ENCODE peak calls at places on chromosomes 6 and 20, in six cellular contexts. One of them, this sample, is unnamed.

GRCh38 chr6:82963527-82963926 is 102.1 kb downstream of the UBE3D start:
- DNase-seq in AG04450: no peak
- DNase-seq in globus pallidus: no peak
- DNase-seq in body of pancreas: no peak
- DNase-seq in naive B cell: no peak
- DNase-seq in HuH-7.5: no peak
- DNase-seq in this sample: no peak

GRCh38 chr6:166520905-166521834 is 65.3 kb downstream of the RAMACL start:
- DNase-seq in AG04450: no peak
- DNase-seq in globus pallidus: no peak
- DNase-seq in body of pancreas: no peak
- DNase-seq in naive B cell: no peak
- DNase-seq in HuH-7.5: no peak
- DNase-seq in this sample: peak; percentile 53

GRCh38 chr20:44074252-44075151 is 112.5 kb downstream of the JPH2 start:
- DNase-seq in AG04450: no peak
- DNase-seq in globus pallidus: no peak
- DNase-seq in body of pancreas: no peak
- DNase-seq in naive B cell: no peak
- DNase-seq in HuH-7.5: no peak
- DNase-seq in this sample: peak; percentile 62

GRCh38 chr20:26208296-26209091 is 511.8 kb upstream of the ZNF337 start:
- DNase-seq in AG04450: no peak
- DNase-seq in globus pallidus: no peak
- DNase-seq in body of pancreas: peak; percentile 16
- DNase-seq in naive B cell: no peak
- DNase-seq in HuH-7.5: no peak
- DNase-seq in this sample: peak; percentile 29

GRCh38 chr6:139597781-139598368 is 223.4 kb upstream of the CITED2 start:
- DNase-seq in AG04450: peak; percentile 95
- DNase-seq in globus pallidus: peak; percentile 41
- DNase-seq in body of pancreas: peak; percentile 87
- DNase-seq in naive B cell: no peak
- DNase-seq in HuH-7.5: peak; percentile 20
- DNase-seq in this sample: peak; percentile 95

GRCh38 chr20:62409935-62410741 is 3.1 kb upstream of the CABLES2 start:
- DNase-seq in AG04450: no peak
- DNase-seq in globus pallidus: no peak
- DNase-seq in body of pancreas: peak; percentile 89
- DNase-seq in naive B cell: peak; percentile 44
- DNase-seq in HuH-7.5: peak; percentile 85
- DNase-seq in this sample: no peak

GRCh38 chr20:23156170-23156841 is 70.2 kb upstream of the CD93 start:
- DNase-seq in AG04450: no peak
- DNase-seq in globus pallidus: no peak
- DNase-seq in body of pancreas: no peak
- DNase-seq in naive B cell: no peak
- DNase-seq in HuH-7.5: no peak
- DNase-seq in this sample: peak; percentile 89

GRCh38 chr6:53869964-53870363 is 75.2 kb downstream of the LRRC1 start:
- DNase-seq in AG04450: no peak
- DNase-seq in globus pallidus: no peak
- DNase-seq in body of pancreas: no peak
- DNase-seq in naive B cell: no peak
- DNase-seq in HuH-7.5: no peak
- DNase-seq in this sample: no peak

GRCh38 chr6:158024566-158025297 is 43.1 kb downstream of the SYNJ2 start:
- DNase-seq in AG04450: no peak
- DNase-seq in globus pallidus: no peak
- DNase-seq in body of pancreas: no peak
- DNase-seq in naive B cell: no peak
- DNase-seq in HuH-7.5: no peak
- DNase-seq in this sample: no peak

GRCh38 chr6:45567879-45568278 is 190.1 kb upstream of the SUPT3H start:
- DNase-seq in AG04450: no peak
- DNase-seq in globus pallidus: no peak
- DNase-seq in body of pancreas: no peak
- DNase-seq in naive B cell: no peak
- DNase-seq in HuH-7.5: no peak
- DNase-seq in this sample: no peak

GRCh38 chr20:57374343-57374930 is 16.8 kb upstream of the RBM38 start:
- DNase-seq in AG04450: no peak
- DNase-seq in globus pallidus: no peak
- DNase-seq in body of pancreas: no peak
- DNase-seq in naive B cell: no peak
- DNase-seq in HuH-7.5: no peak
- DNase-seq in this sample: no peak

GRCh38 chr6:160431231-160431630 is 83.1 kb downstream of the SLC22A3 start:
- DNase-seq in AG04450: peak; percentile 82
- DNase-seq in globus pallidus: peak; percentile 23
- DNase-seq in body of pancreas: peak; percentile 32
- DNase-seq in naive B cell: no peak
- DNase-seq in HuH-7.5: no peak
- DNase-seq in this sample: peak; percentile 88

GRCh38 chr6:48817714-48818113 is 645.3 kb downstream of the MMUT start:
- DNase-seq in AG04450: no peak
- DNase-seq in globus pallidus: no peak
- DNase-seq in body of pancreas: no peak
- DNase-seq in naive B cell: no peak
- DNase-seq in HuH-7.5: no peak
- DNase-seq in this sample: peak; percentile 72